ENCODE peak calls at places on chromosome 22, in four cellular contexts. N is NCI-H2081; K is naive thymus-derived CD8-positive, alpha-beta T cell; O is neural progenitor cell. P is an unnamed sample.

GRCh38 chr22:38196791-38197429 is 4.9 kb upstream of the MAFF start:
- DNase-seq in N (no peak), K (no peak), O (no peak), P (no peak)

GRCh38 chr22:46071451-46072029 is 78.8 kb upstream of the PPARA start:
- DNase-seq in N (peak; percentile 92), K (no peak), O (peak; percentile 74), P (no peak)

GRCh38 chr22:29617922-29618629 is 14.6 kb downstream of the NF2 start:
- DNase-seq in N (no peak), K (no peak), O (no peak), P (no peak)

GRCh38 chr22:30802202-30803166 is 107.8 kb downstream of the OSBP2 start:
- DNase-seq in N (peak; percentile 24), K (peak; percentile 46), O (peak; percentile 97), P (peak; percentile 44)

GRCh38 chr22:28711820-28712777 is 29.5 kb downstream of the CHEK2 start:
- DNase-seq in N (no peak), K (no peak), O (no peak), P (no peak)

GRCh38 chr22:34035209-34035608 is 114.9 kb upstream of the LARGE1 start:
- DNase-seq in N (no peak), K (no peak), O (no peak), P (no peak)

GRCh38 chr22:32204211-32204855 is 540 bp downstream of the RFPL2 start:
- DNase-seq in N (no peak), K (no peak), O (peak; percentile 63), P (peak; percentile 28)

GRCh38 chr22:33350961-33351360 is 292.8 kb upstream of the SYN3 start:
- DNase-seq in N (no peak), K (no peak), O (no peak), P (no peak)

GRCh38 chr22:42369250-42370041 is 62.8 kb downstream of the NFAM1 start:
- DNase-seq in N (peak; percentile 84), K (peak; percentile 78), O (peak; percentile 97), P (peak; percentile 80)

GRCh38 chr22:41966607-41967240 is 2.5 kb upstream of the SEPTIN3 start:
- DNase-seq in N (no peak), K (no peak), O (peak; percentile 58), P (no peak)

GRCh38 chr22:37923927-37924326 is 17.8 kb downstream of the MICALL1 start:
- DNase-seq in N (no peak), K (no peak), O (no peak), P (no peak)

GRCh38 chr22:36775589-36775965 is 342 bp downstream of the IFT27 start:
- DNase-seq in N (no peak), K (peak; percentile 48), O (peak; percentile 69), P (peak; percentile 5)

GRCh38 chr22:49787861-49788260 is 39.8 kb downstream of the BRD1 start:
- DNase-seq in N (no peak), K (no peak), O (no peak), P (no peak)

GRCh38 chr22:45218974-45219373 is 21.7 kb downstream of the KIAA0930 start:
- DNase-seq in N (no peak), K (no peak), O (no peak), P (no peak)

GRCh38 chr22:42780070-42780540 is 59.4 kb upstream of the A4GALT start:
- DNase-seq in N (peak; percentile 78), K (peak; percentile 60), O (peak; percentile 91), P (peak; percentile 82)

GRCh38 chr22:29142116-29142515 is 63.6 kb upstream of the EMID1 start:
- DNase-seq in N (no peak), K (no peak), O (peak; percentile 40), P (no peak)

GRCh38 chr22:32991353-32992115 is 66.6 kb downstream of the SYN3 start:
- DNase-seq in N (no peak), K (no peak), O (no peak), P (no peak)

GRCh38 chr22:23398701-23399366 is 181.3 kb downstream of the IGLL1 start:
- DNase-seq in N (no peak), K (no peak), O (no peak), P (no peak)

GRCh38 chr22:26901228-26901816 is 243.9 kb downstream of the MIAT start:
- DNase-seq in N (no peak), K (no peak), O (peak; percentile 26), P (no peak)

GRCh38 chr22:30017375-30017774 is 62.9 kb upstream of the HORMAD2 start:
- DNase-seq in N (no peak), K (no peak), O (no peak), P (no peak)

GRCh38 chr22:47357086-47357485 is 594.6 kb downstream of the TBC1D22A start:
- DNase-seq in N (no peak), K (no peak), O (no peak), P (no peak)

P was measured in NCI-H526 treated with DMSO at 0.1 percent for 48 hours.